ENCODE peak calls at places on chromosomes 11 and 22, in nine cellular contexts. One of them, this sample, is unnamed.

GRCh38 chr11:126411971-126412381 is 56.5 kb downstream of the ST3GAL4 start:
- DNase-seq in adrenal gland: no peak
- DNase-seq in endothelial cell: no peak
- DNase-seq in heart right ventricle: peak
- DNase-seq in ascending aorta: no peak
- DNase-seq in fibroblast of the aortic adventitia: peak
- DNase-seq in nephron progenitor cell: no peak
- DNase-seq in upper lobe of right lung: no peak
- DNase-seq in GM20000: no peak
- DNase-seq in this sample: no peak

GRCh38 chr11:57370251-57370650 is 10.7 kb downstream of the PRG3 start:
- DNase-seq in nephron progenitor cell: no peak
- DNase-seq in adrenal gland: no peak
- DNase-seq in GM20000: no peak
- DNase-seq in upper lobe of right lung: no peak
- DNase-seq in ascending aorta: no peak
- DNase-seq in heart right ventricle: no peak
- DNase-seq in fibroblast of the aortic adventitia: peak
- DNase-seq in endothelial cell: no peak
- DNase-seq in this sample: no peak

GRCh38 chr22:48084749-48085090 is 1322.3 kb downstream of the TBC1D22A start:
- DNase-seq in upper lobe of right lung: peak
- DNase-seq in fibroblast of the aortic adventitia: no peak
- DNase-seq in heart right ventricle: no peak
- DNase-seq in endothelial cell: no peak
- DNase-seq in ascending aorta: no peak
- DNase-seq in nephron progenitor cell: no peak
- DNase-seq in GM20000: no peak
- DNase-seq in adrenal gland: no peak
- DNase-seq in this sample: no peak

GRCh38 chr11:105790021-105790420 is 180.1 kb downstream of the GRIA4 start:
- DNase-seq in heart right ventricle: no peak
- DNase-seq in ascending aorta: no peak
- DNase-seq in adrenal gland: no peak
- DNase-seq in nephron progenitor cell: no peak
- DNase-seq in endothelial cell: no peak
- DNase-seq in upper lobe of right lung: no peak
- DNase-seq in fibroblast of the aortic adventitia: no peak
- DNase-seq in GM20000: no peak
- DNase-seq in this sample: no peak

GRCh38 chr11:72436667-72437066 is 2.3 kb upstream of the CLPB start:
- DNase-seq in upper lobe of right lung: no peak
- DNase-seq in adrenal gland: no peak
- DNase-seq in fibroblast of the aortic adventitia: no peak
- DNase-seq in heart right ventricle: no peak
- DNase-seq in GM20000: no peak
- DNase-seq in ascending aorta: no peak
- DNase-seq in endothelial cell: no peak
- DNase-seq in nephron progenitor cell: no peak
- DNase-seq in this sample: no peak

GRCh38 chr11:117187428-117187798 is 8.9 kb downstream of the SIDT2 start:
- DNase-seq in upper lobe of right lung: no peak
- DNase-seq in heart right ventricle: no peak
- DNase-seq in GM20000: no peak
- DNase-seq in nephron progenitor cell: no peak
- DNase-seq in adrenal gland: no peak
- DNase-seq in endothelial cell: no peak
- DNase-seq in fibroblast of the aortic adventitia: no peak
- DNase-seq in ascending aorta: no peak
- DNase-seq in this sample: peak

GRCh38 chr11:11691296-11692141 is 69.7 kb upstream of the GALNT18 start:
- DNase-seq in endothelial cell: peak
- DNase-seq in adrenal gland: no peak
- DNase-seq in heart right ventricle: no peak
- DNase-seq in fibroblast of the aortic adventitia: no peak
- DNase-seq in ascending aorta: no peak
- DNase-seq in upper lobe of right lung: no peak
- DNase-seq in nephron progenitor cell: peak
- DNase-seq in GM20000: no peak
- DNase-seq in this sample: peak

GRCh38 chr22:11628651-11629511 is 3899.1 kb upstream of the OR11H1 start:
- DNase-seq in fibroblast of the aortic adventitia: no peak
- DNase-seq in ascending aorta: no peak
- DNase-seq in heart right ventricle: no peak
- DNase-seq in GM20000: peak
- DNase-seq in nephron progenitor cell: no peak
- DNase-seq in adrenal gland: no peak
- DNase-seq in upper lobe of right lung: peak
- DNase-seq in endothelial cell: no peak
- DNase-seq in this sample: no peak

GRCh38 chr11:25970726-25971508 is 361.0 kb upstream of the ANO3 start:
- DNase-seq in nephron progenitor cell: no peak
- DNase-seq in ascending aorta: no peak
- DNase-seq in adrenal gland: no peak
- DNase-seq in fibroblast of the aortic adventitia: no peak
- DNase-seq in GM20000: no peak
- DNase-seq in heart right ventricle: no peak
- DNase-seq in upper lobe of right lung: no peak
- DNase-seq in endothelial cell: no peak
- DNase-seq in this sample: no peak

DNA sequence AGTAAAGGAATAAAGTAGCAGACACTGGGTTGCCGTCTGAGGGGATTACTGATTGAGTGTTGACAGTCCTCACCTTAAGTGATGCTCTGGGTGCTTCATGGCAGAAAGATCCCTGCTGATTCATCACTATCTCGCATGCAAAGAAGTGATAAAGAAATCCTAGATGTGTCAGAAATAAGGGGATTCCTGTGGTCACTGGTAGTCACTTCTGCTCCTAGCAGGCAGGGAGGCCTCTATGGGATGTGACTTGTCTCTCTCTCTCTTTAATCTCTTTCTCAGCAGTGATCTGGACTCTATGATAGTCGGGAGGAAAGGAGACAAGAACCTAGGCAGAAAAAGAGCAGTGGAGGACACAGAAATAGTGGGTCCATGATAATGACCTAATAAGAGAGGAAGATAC is 30.9 kb upstream of the OR56A1 start:
- DNase-seq in fibroblast of the aortic adventitia: no peak
- DNase-seq in GM20000: no peak
- DNase-seq in nephron progenitor cell: no peak
- DNase-seq in upper lobe of right lung: no peak
- DNase-seq in adrenal gland: no peak
- DNase-seq in endothelial cell: no peak
- DNase-seq in heart right ventricle: no peak
- DNase-seq in ascending aorta: no peak
- DNase-seq in this sample: no peak
- TF ChIP-seq CTCF in fibroblast of the aortic adventitia: no peak
- TF ChIP-seq CTCF in GM20000: no peak
- TF ChIP-seq CTCF in nephron progenitor cell: no peak
- TF ChIP-seq CTCF in upper lobe of right lung: no peak
- TF ChIP-seq CTCF in adrenal gland: no peak
- TF ChIP-seq CTCF in endothelial cell: no peak
- TF ChIP-seq CTCF in heart right ventricle: no peak
- TF ChIP-seq CTCF in ascending aorta: no peak
- TF ChIP-seq CTCF in this sample: no peak

GRCh38 chr22:50342651-50343540 is at the start of gene PPP6R2:
- DNase-seq in GM20000: peak
- DNase-seq in fibroblast of the aortic adventitia: peak
- DNase-seq in heart right ventricle: peak
- DNase-seq in endothelial cell: peak
- DNase-seq in ascending aorta: peak
- DNase-seq in adrenal gland: peak
- DNase-seq in nephron progenitor cell: peak
- DNase-seq in upper lobe of right lung: peak
- DNase-seq in this sample: peak

GRCh38 chr22:50338860-50339462 is 4.2 kb upstream of the PPP6R2 start:
- DNase-seq in heart right ventricle: no peak
- DNase-seq in upper lobe of right lung: no peak
- DNase-seq in endothelial cell: no peak
- DNase-seq in fibroblast of the aortic adventitia: no peak
- DNase-seq in ascending aorta: no peak
- DNase-seq in GM20000: no peak
- DNase-seq in adrenal gland: no peak
- DNase-seq in nephron progenitor cell: no peak
- DNase-seq in this sample: no peak

GRCh38 chr22:50343541-50343935 is 411 bp downstream of the PPP6R2 start:
- DNase-seq in nephron progenitor cell: no peak
- DNase-seq in endothelial cell: no peak
- DNase-seq in upper lobe of right lung: no peak
- DNase-seq in heart right ventricle: no peak
- DNase-seq in adrenal gland: no peak
- DNase-seq in fibroblast of the aortic adventitia: no peak
- DNase-seq in ascending aorta: no peak
- DNase-seq in GM20000: no peak
- DNase-seq in this sample: no peak

GRCh38 chr22:50340157-50340879 is 2.8 kb upstream of the PPP6R2 start:
- DNase-seq in GM20000: no peak
- DNase-seq in fibroblast of the aortic adventitia: peak
- DNase-seq in ascending aorta: no peak
- DNase-seq in adrenal gland: no peak
- DNase-seq in heart right ventricle: no peak
- DNase-seq in endothelial cell: no peak
- DNase-seq in upper lobe of right lung: no peak
- DNase-seq in nephron progenitor cell: peak
- DNase-seq in this sample: peak

GRCh38 chr22:50341977-50342650 is 1.0 kb upstream of the PPP6R2 start:
- DNase-seq in upper lobe of right lung: peak
- DNase-seq in fibroblast of the aortic adventitia: peak
- DNase-seq in nephron progenitor cell: peak
- DNase-seq in ascending aorta: peak
- DNase-seq in heart right ventricle: peak
- DNase-seq in adrenal gland: peak
- DNase-seq in GM20000: peak
- DNase-seq in endothelial cell: peak
- DNase-seq in this sample: peak
- TF ChIP-seq CTCF in upper lobe of right lung: peak
- TF ChIP-seq CTCF in fibroblast of the aortic adventitia: peak
- TF ChIP-seq CTCF in nephron progenitor cell: peak
- TF ChIP-seq CTCF in ascending aorta: peak
- TF ChIP-seq CTCF in heart right ventricle: peak
- TF ChIP-seq CTCF in adrenal gland: peak
- TF ChIP-seq CTCF in GM20000: peak
- TF ChIP-seq CTCF in endothelial cell: peak
- TF ChIP-seq CTCF in this sample: peak

GRCh38 chr11:132119573-132119972 is 749.2 kb downstream of the NTM start:
- DNase-seq in heart right ventricle: no peak
- DNase-seq in endothelial cell: no peak
- DNase-seq in GM20000: no peak
- DNase-seq in adrenal gland: no peak
- DNase-seq in nephron progenitor cell: no peak
- DNase-seq in fibroblast of the aortic adventitia: no peak
- DNase-seq in upper lobe of right lung: no peak
- DNase-seq in ascending aorta: no peak
- DNase-seq in this sample: no peak
- TF ChIP-seq CTCF in heart right ventricle: no peak
- TF ChIP-seq CTCF in endothelial cell: no peak
- TF ChIP-seq CTCF in GM20000: no peak
- TF ChIP-seq CTCF in adrenal gland: no peak
- TF ChIP-seq CTCF in nephron progenitor cell: no peak
- TF ChIP-seq CTCF in fibroblast of the aortic adventitia: no peak
- TF ChIP-seq CTCF in upper lobe of right lung: no peak
- TF ChIP-seq CTCF in ascending aorta: no peak
- TF ChIP-seq CTCF in this sample: no peak

GRCh38 chr22:17268501-17269223 is 49.4 kb upstream of the ADA2 start:
- DNase-seq in fibroblast of the aortic adventitia: no peak
- DNase-seq in adrenal gland: no peak
- DNase-seq in endothelial cell: no peak
- DNase-seq in heart right ventricle: no peak
- DNase-seq in upper lobe of right lung: no peak
- DNase-seq in GM20000: no peak
- DNase-seq in ascending aorta: no peak
- DNase-seq in nephron progenitor cell: no peak
- DNase-seq in this sample: no peak
- TF ChIP-seq CTCF in fibroblast of the aortic adventitia: no peak
- TF ChIP-seq CTCF in adrenal gland: no peak
- TF ChIP-seq CTCF in endothelial cell: no peak
- TF ChIP-seq CTCF in heart right ventricle: peak
- TF ChIP-seq CTCF in upper lobe of right lung: peak
- TF ChIP-seq CTCF in GM20000: no peak
- TF ChIP-seq CTCF in ascending aorta: no peak
- TF ChIP-seq CTCF in nephron progenitor cell: peak
- TF ChIP-seq CTCF in this sample: no peak

DNA sequence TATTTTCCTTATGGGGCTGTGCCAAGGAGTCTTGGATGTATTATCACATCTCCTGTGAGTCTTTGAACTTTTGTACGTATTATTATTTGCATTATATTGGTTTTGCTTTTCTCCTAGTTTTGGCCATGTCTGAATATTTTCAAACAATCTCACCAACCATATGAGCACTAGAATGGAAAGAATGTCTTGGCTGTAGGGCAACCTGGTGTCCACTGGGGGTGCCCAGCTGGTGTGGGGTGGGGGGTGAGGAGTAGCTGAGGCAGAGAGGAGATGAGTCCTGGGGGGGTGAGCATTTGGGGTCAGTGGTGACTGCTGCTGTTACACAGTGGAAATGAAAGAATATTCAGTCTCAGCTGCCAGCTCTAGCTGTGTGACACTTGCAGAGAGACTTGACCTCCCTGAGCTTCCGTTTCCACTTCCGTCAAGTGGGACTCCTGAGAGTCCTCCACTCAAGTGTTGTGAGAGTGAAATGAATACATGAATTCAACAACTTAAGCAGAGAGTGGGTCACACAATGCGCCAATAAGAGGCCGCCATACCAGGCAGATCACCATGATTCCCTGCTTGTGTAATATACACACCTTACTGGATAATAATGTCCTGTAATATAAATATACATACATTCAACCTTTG is 12.7 kb upstream of the PVALB start:
- DNase-seq in nephron progenitor cell: no peak
- DNase-seq in adrenal gland: no peak
- DNase-seq in fibroblast of the aortic adventitia: no peak
- DNase-seq in endothelial cell: no peak
- DNase-seq in upper lobe of right lung: peak
- DNase-seq in ascending aorta: no peak
- DNase-seq in heart right ventricle: no peak
- DNase-seq in GM20000: no peak
- DNase-seq in this sample: no peak
- TF ChIP-seq CTCF in nephron progenitor cell: no peak
- TF ChIP-seq CTCF in adrenal gland: no peak
- TF ChIP-seq CTCF in fibroblast of the aortic adventitia: no peak
- TF ChIP-seq CTCF in endothelial cell: no peak
- TF ChIP-seq CTCF in upper lobe of right lung: no peak
- TF ChIP-seq CTCF in ascending aorta: no peak
- TF ChIP-seq CTCF in heart right ventricle: no peak
- TF ChIP-seq CTCF in GM20000: no peak
- TF ChIP-seq CTCF in this sample: no peak

DNA sequence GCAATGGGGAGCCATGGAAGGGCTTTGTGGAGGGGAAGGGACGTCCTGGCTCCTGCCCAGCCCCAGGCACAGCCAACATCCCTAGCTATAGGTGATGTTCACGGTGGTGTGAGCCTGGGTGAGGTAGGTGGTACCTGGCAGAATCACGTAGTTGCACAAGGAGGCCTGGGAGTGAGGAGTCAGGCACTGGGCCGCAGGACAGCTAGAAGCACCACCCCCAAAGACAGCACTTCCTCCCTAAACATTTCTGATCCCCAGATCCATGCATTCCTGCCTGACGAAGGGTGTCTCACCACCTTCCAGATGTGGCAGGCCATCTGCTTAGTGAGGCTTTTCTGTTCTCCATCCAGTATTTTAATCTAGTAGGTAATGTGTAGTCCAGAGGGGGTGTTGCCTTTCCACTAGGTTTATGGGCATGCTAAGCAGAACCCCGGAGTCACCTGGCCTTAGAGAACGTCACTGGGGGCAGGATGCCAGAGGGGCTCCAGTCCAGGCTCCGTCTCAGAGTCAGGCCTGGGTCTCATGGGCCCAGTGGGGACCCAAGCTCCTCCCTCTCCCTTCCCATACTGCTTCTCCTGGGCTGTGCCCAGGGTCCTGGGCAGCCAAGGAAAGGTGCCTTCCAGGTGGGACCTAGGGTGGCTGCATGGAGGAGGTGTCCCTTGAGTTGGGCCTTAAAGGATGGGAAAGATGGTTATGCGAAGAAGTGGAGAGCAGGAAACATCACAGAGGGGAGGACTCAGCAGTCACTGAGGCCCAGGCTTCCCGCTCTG is 56.2 kb downstream of the OTOG start:
- DNase-seq in nephron progenitor cell: no peak
- DNase-seq in endothelial cell: no peak
- DNase-seq in heart right ventricle: no peak
- DNase-seq in GM20000: no peak
- DNase-seq in upper lobe of right lung: no peak
- DNase-seq in adrenal gland: no peak
- DNase-seq in fibroblast of the aortic adventitia: no peak
- DNase-seq in ascending aorta: peak
- DNase-seq in this sample: no peak
- TF ChIP-seq CTCF in nephron progenitor cell: no peak
- TF ChIP-seq CTCF in endothelial cell: no peak
- TF ChIP-seq CTCF in heart right ventricle: no peak
- TF ChIP-seq CTCF in GM20000: no peak
- TF ChIP-seq CTCF in upper lobe of right lung: no peak
- TF ChIP-seq CTCF in adrenal gland: no peak
- TF ChIP-seq CTCF in fibroblast of the aortic adventitia: no peak
- TF ChIP-seq CTCF in ascending aorta: no peak
- TF ChIP-seq CTCF in this sample: no peak

This sample was measured in glutamatergic neuron.